ENCODE peak calls at places on chromosomes 16 and 17, in six cellular contexts. A is A673, V is keratinocyte, Z is MM.1S, M is PC-3, K is hepatocyte. W is an unnamed sample.
A peak's percentile ranks its signal among the peaks of the same experiment; 100 is the strongest.

GRCh38 chr16:2457946-2458345 is 2.0 kb upstream of the TEDC2 start:
- DNase-seq in A (no peak), V (no peak), Z (no peak), M (no peak), K (no peak), W (no peak)

GRCh38 chr16:6725634-6726331 is 606.9 kb upstream of the RBFOX1 start:
- DNase-seq in A (peak; percentile 15), V (no peak), Z (no peak), M (peak; percentile 1), K (peak; percentile 19), W (no peak)

GRCh38 chr16:68331879-68332410 is 21.1 kb downstream of the PRMT7 start:
- DNase-seq in A (no peak), V (no peak), Z (no peak), M (no peak), K (no peak), W (no peak)

GRCh38 chr16:4667203-4667983 is 26.0 kb upstream of the NUDT16L1 start:
- DNase-seq in A (no peak), V (no peak), Z (no peak), M (no peak), K (no peak), W (no peak)

GRCh38 chr17:4586043-4586442 is 1.7 kb downstream of the SMTNL2 start:
- DNase-seq in A (no peak), V (no peak), Z (no peak), M (no peak), K (no peak), W (no peak)

GRCh38 chr16:88370365-88370764 is 12.4 kb upstream of the ZNF469 start:
- DNase-seq in A (no peak), V (no peak), Z (no peak), M (no peak), K (no peak), W (no peak)

GRCh38 chr16:54110582-54110981 is 176.0 kb downstream of the IRX3 start:
- DNase-seq in A (no peak), V (no peak), Z (no peak), M (no peak), K (no peak), W (no peak)

GRCh38 chr16:2032285-2033056 is 5.8 kb downstream of the NHERF2 start:
- DNase-seq in A (no peak), V (no peak), Z (no peak), M (no peak), K (no peak), W (no peak)

GRCh38 chr17:20063665-20064648 is 54.8 kb downstream of the SPECC1 start:
- DNase-seq in A (peak; percentile 73), V (peak; percentile 55), Z (peak; percentile 88), M (peak; percentile 96), K (peak; percentile 33), W (no peak)

GRCh38 chr16:84266451-84266850 is 26.6 kb upstream of the KCNG4 start:
- DNase-seq in A (peak; percentile 56), V (no peak), Z (peak; percentile 9), M (peak; percentile 51), K (peak; percentile 77), W (peak; percentile 21)

GRCh38 chr16:88914750-88915368 is 48.4 kb upstream of the PABPN1L start:
- DNase-seq in A (peak; percentile 60), V (no peak), Z (no peak), M (no peak), K (no peak), W (no peak)

GRCh38 chr16:66359811-66360608 is 6.5 kb upstream of the CDH5 start:
- DNase-seq in A (no peak), V (no peak), Z (no peak), M (no peak), K (no peak), W (no peak)

GRCh38 chr17:50589112-50589712 is 28.7 kb downstream of the CACNA1G start:
- DNase-seq in A (no peak), V (no peak), Z (no peak), M (no peak), K (no peak), W (no peak)

GRCh38 chr16:3465911-3466584 is 22.6 kb downstream of the NAA60 start:
- DNase-seq in A (no peak), V (no peak), Z (no peak), M (no peak), K (no peak), W (no peak)

GRCh38 chr17:28887871-28888471 is 9.6 kb downstream of the FLOT2 start:
- DNase-seq in A (no peak), V (no peak), Z (no peak), M (no peak), K (no peak), W (no peak)

GRCh38 chr17:3475812-3476686 is at the start of gene ASPA:
- DNase-seq in A (no peak), V (peak; percentile 7), Z (no peak), M (no peak), K (no peak), W (no peak)

GRCh38 chr17:79023886-79024771 is at the start of gene C1QTNF1:
- DNase-seq in A (peak; percentile 79), V (no peak), Z (peak; percentile 21), M (peak; percentile 75), K (peak; percentile 75), W (peak; percentile 85)

GRCh38 chr16:4426021-4426684 is 485 bp downstream of the DNAJA3 start:
- DNase-seq in A (no peak), V (no peak), Z (peak; percentile 29), M (no peak), K (peak; percentile 67), W (no peak)

GRCh38 chr16:47644661-47645060 is 183.5 kb downstream of the PHKB start:
- DNase-seq in A (no peak), V (no peak), Z (no peak), M (no peak), K (no peak), W (no peak)

GRCh38 chr17:60135951-60136666 is 13.7 kb upstream of the CA4 start:
- DNase-seq in A (no peak), V (no peak), Z (no peak), M (no peak), K (no peak), W (no peak)

GRCh38 chr16:58563235-58563634 is 47.9 kb downstream of the SETD6 start:
- DNase-seq in A (peak; percentile 16), V (no peak), Z (no peak), M (peak; percentile 74), K (no peak), W (no peak)

GRCh38 chr16:13148836-13149235 is 247.4 kb downstream of the SHISA9 start:
- DNase-seq in A (no peak), V (no peak), Z (no peak), M (no peak), K (no peak), W (no peak)

GRCh38 chr16:78523212-78523995 is 423.9 kb downstream of the WWOX start:
- DNase-seq in A (no peak), V (no peak), Z (no peak), M (no peak), K (no peak), W (no peak)

GRCh38 chr17:57445772-57446472 is 189.6 kb downstream of the MSI2 start:
- DNase-seq in A (no peak), V (no peak), Z (no peak), M (no peak), K (no peak), W (no peak)

GRCh38 chr17:44797809-44798208 is 32.3 kb downstream of the GJC1 start:
- DNase-seq in A (no peak), V (no peak), Z (no peak), M (no peak), K (no peak), W (no peak)

GRCh38 chr17:52158450-52159042 is at the start of gene CA10:
- DNase-seq in A (no peak), V (no peak), Z (no peak), M (no peak), K (peak; percentile 27), W (no peak)
- TF ChIP-seq EZH2 in A (peak; percentile 57), V (no peak), Z (no peak), M (no peak), K (peak; percentile 94), W (no peak)

GRCh38 chr17:74862108-74862901 is 2.6 kb upstream of the GRIN2C start:
- DNase-seq in A (peak; percentile 73), V (no peak), Z (peak; percentile 62), M (peak; percentile 36), K (peak; percentile 76), W (peak; percentile 69)
- TF ChIP-seq EZH2 in A (no peak), V (peak; percentile 82), Z (no peak), M (no peak), K (peak; percentile 17), W (no peak)

GRCh38 chr16:85462405-85463227 is 150.5 kb upstream of the GSE1 start:
- DNase-seq in A (peak; percentile 28), V (no peak), Z (no peak), M (no peak), K (peak; percentile 80), W (peak; percentile 67)

GRCh38 chr16:85463228-85463611 is 149.9 kb upstream of the GSE1 start:
- DNase-seq in A (no peak), V (no peak), Z (no peak), M (no peak), K (peak; percentile 31), W (no peak)

GRCh38 chr16:85460252-85460982 is 152.7 kb upstream of the GSE1 start:
- DNase-seq in A (peak; percentile 32), V (no peak), Z (no peak), M (no peak), K (peak; percentile 34), W (no peak)

GRCh38 chr16:85460983-85461813 is 151.9 kb upstream of the GSE1 start:
- DNase-seq in A (peak; percentile 61), V (no peak), Z (no peak), M (peak; percentile 6), K (peak; percentile 46), W (peak; percentile 65)

GRCh38 chr16:85461814-85462404 is 151.2 kb upstream of the GSE1 start:
- DNase-seq in A (peak; percentile 73), V (no peak), Z (no peak), M (no peak), K (peak; percentile 83), W (peak; percentile 75)
- TF ChIP-seq EZH2 in A (no peak), V (peak; percentile 99), Z (no peak), M (no peak), K (no peak), W (no peak)

DNA sequence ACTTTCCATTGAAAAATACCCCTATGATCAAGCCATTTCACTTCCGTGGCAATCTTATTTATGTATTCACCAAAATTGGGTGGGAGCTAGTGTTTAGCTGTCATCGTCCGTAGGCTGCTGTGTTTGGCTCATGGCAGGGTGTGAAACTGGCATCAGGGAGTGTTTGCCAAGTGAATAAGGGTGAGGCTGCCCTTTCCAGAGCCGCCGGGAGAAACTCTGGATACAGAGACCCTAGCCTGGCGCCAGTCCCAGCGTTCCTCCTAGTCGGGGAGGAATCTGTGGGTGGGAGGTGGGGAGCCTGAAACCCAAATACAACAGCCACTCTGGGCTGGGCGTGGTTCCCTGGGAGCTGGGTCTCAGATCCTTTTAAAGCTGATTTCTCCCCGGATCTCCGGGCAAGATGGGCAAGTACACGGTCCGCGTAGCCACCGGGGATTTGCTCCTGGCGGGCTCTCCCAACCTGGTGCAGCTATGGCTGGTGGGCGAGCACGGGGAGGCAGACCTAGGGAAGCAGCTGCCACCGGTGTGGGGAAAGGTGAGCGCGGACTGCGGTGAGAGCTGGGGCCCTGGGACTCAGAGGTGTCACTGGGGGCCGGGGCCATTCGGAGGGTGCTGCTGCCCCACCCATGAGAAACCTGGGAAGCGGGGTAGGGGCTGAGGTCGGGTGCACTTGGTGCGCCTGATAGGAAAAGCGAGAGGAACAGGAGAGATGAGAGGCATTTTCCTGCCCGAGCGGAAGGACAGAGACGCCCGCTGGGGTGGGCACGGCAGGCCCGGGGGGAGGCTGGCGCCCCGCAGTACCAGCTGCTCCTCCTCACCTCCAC is 62.1 kb upstream of the TEKT1 start:
- DNase-seq in A (no peak), V (no peak), Z (no peak), M (no peak), K (no peak), W (no peak)
- TF ChIP-seq EZH2 in A (no peak), V (no peak), Z (no peak), M (no peak), K (no peak), W (no peak)